ENCODE peak calls at places on chromosomes 12 and 14, in seven cellular contexts. One of them, this sample, is unnamed. For H3K36me3, the result is how much of the 10 kb centered on the place peaks cover.

GRCh38 chr14:94408546-94409095 is 20.2 kb upstream of the SERPINA1 start:
- DNase-seq in fibroblast of lung: no peak
- DNase-seq in iPS DF 6.9: no peak
- DNase-seq in bronchial epithelial cell: no peak
- DNase-seq in MG63: no peak
- DNase-seq in cardiac muscle cell: no peak
- DNase-seq in CD8-positive, alpha-beta T cell: no peak
- DNase-seq in this sample: no peak

GRCh38 chr12:75863475-75863874 is 168.1 kb downstream of the PHLDA1 start:
- DNase-seq in fibroblast of lung: peak
- DNase-seq in CD8-positive, alpha-beta T cell: no peak
- DNase-seq in MG63: peak
- DNase-seq in bronchial epithelial cell: no peak
- DNase-seq in iPS DF 6.9: no peak
- DNase-seq in cardiac muscle cell: no peak
- DNase-seq in this sample: no peak

GRCh38 chr12:23707270-23707669 is 242.2 kb downstream of the SOX5 start:
- DNase-seq in CD8-positive, alpha-beta T cell: no peak
- DNase-seq in bronchial epithelial cell: no peak
- DNase-seq in cardiac muscle cell: no peak
- DNase-seq in MG63: no peak
- DNase-seq in iPS DF 6.9: no peak
- DNase-seq in fibroblast of lung: peak
- DNase-seq in this sample: no peak

GRCh38 chr12:117188961-117189724 is 1.1 kb downstream of the FBXO21 start:
- DNase-seq in CD8-positive, alpha-beta T cell: no peak
- DNase-seq in cardiac muscle cell: peak
- DNase-seq in iPS DF 6.9: no peak
- DNase-seq in bronchial epithelial cell: peak
- DNase-seq in fibroblast of lung: peak
- DNase-seq in MG63: no peak
- DNase-seq in this sample: no peak

GRCh38 chr12:51911788-51912711 is 4.7 kb downstream of the ACVRL1 start:
- DNase-seq in bronchial epithelial cell: no peak
- DNase-seq in fibroblast of lung: no peak
- DNase-seq in CD8-positive, alpha-beta T cell: no peak
- DNase-seq in iPS DF 6.9: no peak
- DNase-seq in cardiac muscle cell: peak
- DNase-seq in MG63: peak
- DNase-seq in this sample: peak

GRCh38 chr12:111410229-111411186 is 4.8 kb downstream of the SH2B3 start:
- DNase-seq in iPS DF 6.9: no peak
- DNase-seq in MG63: peak
- DNase-seq in fibroblast of lung: peak
- DNase-seq in CD8-positive, alpha-beta T cell: no peak
- DNase-seq in cardiac muscle cell: peak
- DNase-seq in bronchial epithelial cell: no peak
- DNase-seq in this sample: no peak

GRCh38 chr12:131085816-131086591 is 132.3 kb downstream of the ADGRD1 start:
- DNase-seq in fibroblast of lung: no peak
- DNase-seq in bronchial epithelial cell: no peak
- DNase-seq in CD8-positive, alpha-beta T cell: no peak
- DNase-seq in iPS DF 6.9: no peak
- DNase-seq in MG63: no peak
- DNase-seq in cardiac muscle cell: no peak
- DNase-seq in this sample: peak

GRCh38 chr14:79920180-79920579 is 291.1 kb downstream of the DIO2 start:
- DNase-seq in cardiac muscle cell: no peak
- DNase-seq in iPS DF 6.9: no peak
- DNase-seq in fibroblast of lung: no peak
- DNase-seq in bronchial epithelial cell: no peak
- DNase-seq in MG63: no peak
- DNase-seq in CD8-positive, alpha-beta T cell: no peak
- DNase-seq in this sample: no peak

GRCh38 chr12:119182701-119183493 is 4.2 kb downstream of the HSPB8 start:
- DNase-seq in cardiac muscle cell: peak
- DNase-seq in bronchial epithelial cell: peak
- DNase-seq in fibroblast of lung: peak
- DNase-seq in CD8-positive, alpha-beta T cell: no peak
- DNase-seq in MG63: no peak
- DNase-seq in iPS DF 6.9: no peak
- DNase-seq in this sample: no peak

GRCh38 chr12:92414383-92415065 is 268.9 kb upstream of the BTG1 start:
- DNase-seq in CD8-positive, alpha-beta T cell: no peak
- DNase-seq in cardiac muscle cell: peak
- DNase-seq in fibroblast of lung: no peak
- DNase-seq in iPS DF 6.9: no peak
- DNase-seq in MG63: no peak
- DNase-seq in bronchial epithelial cell: no peak
- DNase-seq in this sample: no peak

GRCh38 chr12:113327000-113327399 is 7.9 kb downstream of the SLC8B1 start:
- DNase-seq in iPS DF 6.9: no peak
- DNase-seq in MG63: no peak
- DNase-seq in CD8-positive, alpha-beta T cell: no peak
- DNase-seq in cardiac muscle cell: no peak
- DNase-seq in fibroblast of lung: no peak
- DNase-seq in bronchial epithelial cell: no peak
- DNase-seq in this sample: no peak

GRCh38 chr12:56716933-56717880 is 7.9 kb downstream of the NACA start:
- DNase-seq in bronchial epithelial cell: no peak
- DNase-seq in fibroblast of lung: no peak
- DNase-seq in cardiac muscle cell: no peak
- DNase-seq in iPS DF 6.9: no peak
- DNase-seq in CD8-positive, alpha-beta T cell: no peak
- DNase-seq in MG63: no peak
- DNase-seq in this sample: no peak

GRCh38 chr12:56716458-56716857 is 8.6 kb downstream of the NACA start:
- DNase-seq in bronchial epithelial cell: no peak
- DNase-seq in iPS DF 6.9: no peak
- DNase-seq in MG63: no peak
- DNase-seq in fibroblast of lung: no peak
- DNase-seq in CD8-positive, alpha-beta T cell: no peak
- DNase-seq in cardiac muscle cell: no peak
- DNase-seq in this sample: no peak

GRCh38 chr12:56714431-56714929 is 10.6 kb downstream of the NACA start:
- DNase-seq in bronchial epithelial cell: peak
- DNase-seq in cardiac muscle cell: no peak
- DNase-seq in iPS DF 6.9: no peak
- DNase-seq in MG63: no peak
- DNase-seq in CD8-positive, alpha-beta T cell: no peak
- DNase-seq in fibroblast of lung: no peak
- DNase-seq in this sample: no peak

GRCh38 chr12:56718167-56718566 is 6.9 kb downstream of the NACA start:
- DNase-seq in CD8-positive, alpha-beta T cell: no peak
- DNase-seq in fibroblast of lung: no peak
- DNase-seq in iPS DF 6.9: no peak
- DNase-seq in MG63: no peak
- DNase-seq in bronchial epithelial cell: no peak
- DNase-seq in cardiac muscle cell: no peak
- DNase-seq in this sample: peak

DNA sequence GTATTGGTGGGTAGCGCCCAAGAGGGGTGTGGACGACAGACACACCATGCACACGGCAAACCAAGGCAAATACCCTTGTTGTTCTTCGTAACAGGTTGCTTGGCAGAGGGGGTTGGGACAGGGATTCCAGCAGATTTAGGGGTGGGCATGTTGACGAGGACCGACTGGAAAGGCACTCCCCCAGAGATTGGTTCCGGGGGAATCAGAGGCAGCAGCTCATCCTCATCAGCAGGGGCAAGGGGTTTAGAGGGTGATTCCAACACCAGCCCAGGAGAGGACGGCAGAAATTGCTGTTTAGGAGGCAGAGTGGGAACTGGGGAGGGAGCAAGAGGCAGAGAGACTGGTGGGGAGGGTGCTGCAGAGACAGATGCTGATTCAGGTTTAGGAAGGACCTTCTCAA is 9.3 kb downstream of the NACA start:
- DNase-seq in cardiac muscle cell: no peak
- DNase-seq in iPS DF 6.9: no peak
- DNase-seq in MG63: no peak
- DNase-seq in bronchial epithelial cell: no peak
- DNase-seq in fibroblast of lung: no peak
- DNase-seq in CD8-positive, alpha-beta T cell: no peak
- DNase-seq in this sample: peak
- H3K36me3 ChIP-seq in cardiac muscle cell: under half
- H3K36me3 ChIP-seq in iPS DF 6.9: under half
- H3K36me3 ChIP-seq in MG63: half or more
- H3K36me3 ChIP-seq in bronchial epithelial cell: under half
- H3K36me3 ChIP-seq in fibroblast of lung: under half
- H3K36me3 ChIP-seq in CD8-positive, alpha-beta T cell: half or more
- H3K36me3 ChIP-seq in this sample: under half

GRCh38 chr12:132748319-132748718 is 13.3 kb downstream of the ANKLE2 start:
- DNase-seq in bronchial epithelial cell: no peak
- DNase-seq in MG63: no peak
- DNase-seq in fibroblast of lung: no peak
- DNase-seq in cardiac muscle cell: no peak
- DNase-seq in iPS DF 6.9: no peak
- DNase-seq in CD8-positive, alpha-beta T cell: no peak
- DNase-seq in this sample: peak

GRCh38 chr12:132746621-132747020 is 15.0 kb downstream of the ANKLE2 start:
- DNase-seq in CD8-positive, alpha-beta T cell: no peak
- DNase-seq in cardiac muscle cell: no peak
- DNase-seq in bronchial epithelial cell: no peak
- DNase-seq in iPS DF 6.9: no peak
- DNase-seq in fibroblast of lung: no peak
- DNase-seq in MG63: no peak
- DNase-seq in this sample: no peak

GRCh38 chr12:132743831-132744230 is 17.8 kb downstream of the ANKLE2 start:
- DNase-seq in CD8-positive, alpha-beta T cell: no peak
- DNase-seq in MG63: no peak
- DNase-seq in bronchial epithelial cell: no peak
- DNase-seq in fibroblast of lung: no peak
- DNase-seq in iPS DF 6.9: no peak
- DNase-seq in cardiac muscle cell: no peak
- DNase-seq in this sample: no peak

GRCh38 chr12:132747395-132747794 is 14.2 kb downstream of the ANKLE2 start:
- DNase-seq in cardiac muscle cell: no peak
- DNase-seq in MG63: no peak
- DNase-seq in bronchial epithelial cell: no peak
- DNase-seq in iPS DF 6.9: no peak
- DNase-seq in fibroblast of lung: no peak
- DNase-seq in CD8-positive, alpha-beta T cell: no peak
- DNase-seq in this sample: no peak

GRCh38 chr12:132747896-132748295 is 13.7 kb downstream of the ANKLE2 start:
- DNase-seq in CD8-positive, alpha-beta T cell: no peak
- DNase-seq in cardiac muscle cell: no peak
- DNase-seq in iPS DF 6.9: no peak
- DNase-seq in bronchial epithelial cell: no peak
- DNase-seq in fibroblast of lung: no peak
- DNase-seq in MG63: no peak
- DNase-seq in this sample: peak
- H3K36me3 ChIP-seq in CD8-positive, alpha-beta T cell: half or more
- H3K36me3 ChIP-seq in cardiac muscle cell: half or more
- H3K36me3 ChIP-seq in iPS DF 6.9: half or more
- H3K36me3 ChIP-seq in bronchial epithelial cell: half or more
- H3K36me3 ChIP-seq in fibroblast of lung: under half
- H3K36me3 ChIP-seq in MG63: half or more
- H3K36me3 ChIP-seq in this sample: under half

GRCh38 chr14:90017371-90017770 is 44.4 kb upstream of the KCNK13 start:
- DNase-seq in CD8-positive, alpha-beta T cell: no peak
- DNase-seq in iPS DF 6.9: no peak
- DNase-seq in fibroblast of lung: peak
- DNase-seq in MG63: no peak
- DNase-seq in cardiac muscle cell: no peak
- DNase-seq in bronchial epithelial cell: no peak
- DNase-seq in this sample: no peak
- H3K36me3 ChIP-seq in CD8-positive, alpha-beta T cell: under half
- H3K36me3 ChIP-seq in iPS DF 6.9: under half
- H3K36me3 ChIP-seq in fibroblast of lung: under half
- H3K36me3 ChIP-seq in MG63: under half
- H3K36me3 ChIP-seq in cardiac muscle cell: under half
- H3K36me3 ChIP-seq in bronchial epithelial cell: under half
- H3K36me3 ChIP-seq in this sample: under half

GRCh38 chr14:73723411-73723798 is 9.2 kb upstream of the PNMA1 start:
- DNase-seq in iPS DF 6.9: no peak
- DNase-seq in MG63: no peak
- DNase-seq in bronchial epithelial cell: no peak
- DNase-seq in fibroblast of lung: peak
- DNase-seq in cardiac muscle cell: peak
- DNase-seq in CD8-positive, alpha-beta T cell: no peak
- DNase-seq in this sample: no peak
- H3K36me3 ChIP-seq in iPS DF 6.9: under half
- H3K36me3 ChIP-seq in MG63: half or more
- H3K36me3 ChIP-seq in bronchial epithelial cell: half or more
- H3K36me3 ChIP-seq in fibroblast of lung: under half
- H3K36me3 ChIP-seq in cardiac muscle cell: under half
- H3K36me3 ChIP-seq in CD8-positive, alpha-beta T cell: half or more
- H3K36me3 ChIP-seq in this sample: under half

GRCh38 chr14:105848570-105848969 is 322.2 kb downstream of the TMEM121 start:
- DNase-seq in bronchial epithelial cell: no peak
- DNase-seq in cardiac muscle cell: no peak
- DNase-seq in fibroblast of lung: no peak
- DNase-seq in iPS DF 6.9: no peak
- DNase-seq in MG63: no peak
- DNase-seq in CD8-positive, alpha-beta T cell: no peak
- DNase-seq in this sample: no peak
- H3K36me3 ChIP-seq in bronchial epithelial cell: under half
- H3K36me3 ChIP-seq in cardiac muscle cell: under half
- H3K36me3 ChIP-seq in fibroblast of lung: under half
- H3K36me3 ChIP-seq in iPS DF 6.9: under half
- H3K36me3 ChIP-seq in MG63: under half
- H3K36me3 ChIP-seq in CD8-positive, alpha-beta T cell: under half
- H3K36me3 ChIP-seq in this sample: under half

GRCh38 chr14:68921666-68922065 is 57.4 kb downstream of the ACTN1 start:
- DNase-seq in iPS DF 6.9: no peak
- DNase-seq in CD8-positive, alpha-beta T cell: no peak
- DNase-seq in cardiac muscle cell: no peak
- DNase-seq in fibroblast of lung: no peak
- DNase-seq in MG63: no peak
- DNase-seq in bronchial epithelial cell: no peak
- DNase-seq in this sample: peak
- H3K36me3 ChIP-seq in iPS DF 6.9: under half
- H3K36me3 ChIP-seq in CD8-positive, alpha-beta T cell: under half
- H3K36me3 ChIP-seq in cardiac muscle cell: under half
- H3K36me3 ChIP-seq in fibroblast of lung: under half
- H3K36me3 ChIP-seq in MG63: under half
- H3K36me3 ChIP-seq in bronchial epithelial cell: under half
- H3K36me3 ChIP-seq in this sample: under half

GRCh38 chr12:19140381-19141236 is 11.1 kb downstream of the PLEKHA5 start:
- DNase-seq in cardiac muscle cell: peak
- DNase-seq in fibroblast of lung: peak
- DNase-seq in MG63: no peak
- DNase-seq in iPS DF 6.9: no peak
- DNase-seq in bronchial epithelial cell: no peak
- DNase-seq in CD8-positive, alpha-beta T cell: no peak
- DNase-seq in this sample: no peak
- H3K36me3 ChIP-seq in cardiac muscle cell: under half
- H3K36me3 ChIP-seq in fibroblast of lung: under half
- H3K36me3 ChIP-seq in MG63: under half
- H3K36me3 ChIP-seq in iPS DF 6.9: under half
- H3K36me3 ChIP-seq in bronchial epithelial cell: under half
- H3K36me3 ChIP-seq in CD8-positive, alpha-beta T cell: under half
- H3K36me3 ChIP-seq in this sample: under half

DNA sequence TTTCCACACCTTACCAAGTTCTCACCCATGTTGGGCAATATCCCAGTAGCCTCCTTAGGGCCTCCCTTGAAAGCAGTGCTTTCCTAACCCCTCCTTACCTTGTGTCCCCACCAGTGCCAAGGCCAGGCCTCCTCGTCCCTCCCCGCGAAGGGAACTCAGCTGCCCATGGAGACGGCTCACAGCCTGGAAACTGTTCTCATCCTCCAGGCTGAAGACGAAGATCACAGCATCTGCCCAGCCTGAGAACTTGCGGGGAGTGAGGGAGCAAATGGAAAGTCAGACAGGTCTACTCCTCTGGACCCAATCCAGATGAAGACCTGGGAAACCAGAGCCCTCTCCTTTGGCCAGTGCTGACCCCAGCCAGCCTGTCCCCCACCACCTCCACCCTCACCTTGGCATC is 4.6 kb downstream of the AGAP2 start:
- DNase-seq in bronchial epithelial cell: no peak
- DNase-seq in fibroblast of lung: no peak
- DNase-seq in MG63: no peak
- DNase-seq in CD8-positive, alpha-beta T cell: no peak
- DNase-seq in iPS DF 6.9: no peak
- DNase-seq in cardiac muscle cell: no peak
- DNase-seq in this sample: no peak
- H3K36me3 ChIP-seq in bronchial epithelial cell: under half
- H3K36me3 ChIP-seq in fibroblast of lung: under half
- H3K36me3 ChIP-seq in MG63: under half
- H3K36me3 ChIP-seq in CD8-positive, alpha-beta T cell: half or more
- H3K36me3 ChIP-seq in iPS DF 6.9: under half
- H3K36me3 ChIP-seq in cardiac muscle cell: under half
- H3K36me3 ChIP-seq in this sample: under half

This sample was measured in aorta.